ENCODE peak calls at places on chromosomes 2 and 18, in four cellular contexts. U is mammary epithelial cell; H is CD4-positive, CD25-positive, alpha-beta regulatory T cell; L is Panc1. V is an unnamed sample.

GRCh38 chr2:54597153-54597827 is 126.2 kb upstream of the EML6 start:
- DNase-seq in U (no peak), H (no peak), L (no peak), V (no peak)

GRCh38 chr2:17076535-17076934 is 410.9 kb upstream of the CYRIA start:
- DNase-seq in U (no peak), H (no peak), L (no peak), V (no peak)

GRCh38 chr2:161170917-161171594 is 10.8 kb downstream of the TANK start:
- DNase-seq in U (peak), H (no peak), L (no peak), V (no peak)

GRCh38 chr2:207142461-207142860 is 23.3 kb downstream of the KLF7 start:
- DNase-seq in U (no peak), H (peak), L (no peak), V (no peak)

GRCh38 chr2:235394278-235394828 is 99.5 kb upstream of the AGAP1 start:
- DNase-seq in U (peak), H (no peak), L (peak), V (peak)

GRCh38 chr2:176128172-176129012 is 1.1 kb upstream of the HOXD8 start:
- DNase-seq in U (no peak), H (no peak), L (no peak), V (no peak)

GRCh38 chr18:11096411-11096810 is 53.0 kb downstream of the PIEZO2 start:
- DNase-seq in U (no peak), H (no peak), L (no peak), V (no peak)

GRCh38 chr2:199488772-199489400 is 31.1 kb upstream of the SATB2 start:
- DNase-seq in U (peak), H (no peak), L (no peak), V (peak)

GRCh38 chr2:208643145-208643544 is 236.6 kb downstream of the PTH2R start:
- DNase-seq in U (no peak), H (no peak), L (no peak), V (no peak)

GRCh38 chr2:134389331-134389835 is 135.5 kb downstream of the MGAT5 start:
- DNase-seq in U (no peak), H (no peak), L (no peak), V (no peak)

GRCh38 chr2:157572725-157573124 is 55.9 kb downstream of the ACVR1C start:
- DNase-seq in U (no peak), H (no peak), L (no peak), V (peak)

GRCh38 chr2:241030333-241030680 is 31.9 kb downstream of the SNED1 start:
- DNase-seq in U (no peak), H (no peak), L (no peak), V (no peak)

GRCh38 chr2:10448646-10449480 is 736 bp upstream of the ODC1 start:
- DNase-seq in U (peak), H (peak), L (no peak), V (peak)

DNA sequence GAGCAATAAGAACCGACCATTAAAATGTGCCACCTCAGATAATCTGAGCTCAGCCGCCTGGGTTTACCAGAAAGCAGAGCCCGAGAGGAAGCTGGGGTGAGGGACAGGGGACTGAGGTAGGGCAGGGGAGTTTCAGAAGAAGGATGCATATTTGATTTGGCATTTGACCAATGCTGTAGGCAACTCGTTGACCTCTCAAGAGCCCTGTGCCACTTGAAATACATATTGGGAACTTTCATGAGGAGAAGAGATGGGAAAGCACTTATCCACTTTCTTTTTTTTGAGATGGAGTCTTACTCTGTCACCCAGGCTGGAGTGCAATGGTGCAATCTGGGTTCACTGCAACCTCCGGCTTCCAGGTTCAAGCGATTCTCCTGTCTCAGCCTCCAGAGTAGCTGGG is 148.4 kb upstream of the SPRED2 start:
- DNase-seq in U (no peak), H (no peak), L (no peak), V (no peak)
- H3K27ac ChIP-seq in U (no peak), H (no peak), L (no peak), V (no peak)

DNA sequence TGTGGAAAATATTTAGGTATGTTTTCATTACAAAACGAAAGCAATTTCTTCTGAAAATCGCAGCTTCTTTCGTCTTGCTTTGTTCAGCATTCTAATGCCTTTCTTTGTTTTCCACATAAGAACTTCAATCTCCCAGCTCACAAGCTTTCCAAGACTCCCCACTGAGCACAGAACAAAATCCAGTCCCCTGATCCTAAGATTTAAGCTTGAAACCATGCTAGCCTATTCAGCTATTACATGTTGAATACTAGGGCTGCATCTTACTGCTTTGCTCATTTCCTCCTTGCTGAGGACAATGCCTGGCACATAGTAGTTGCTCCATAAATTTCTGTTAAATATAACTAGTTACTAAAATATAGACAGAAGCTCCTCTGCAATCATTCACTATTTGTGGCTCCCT is 160.6 kb downstream of the GALNT3 start:
- DNase-seq in U (no peak), H (no peak), L (no peak), V (no peak)
- H3K27ac ChIP-seq in U (no peak), H (no peak), L (no peak), V (no peak)

GRCh38 chr2:121362776-121363175 is 77.8 kb upstream of the TFCP2L1 start:
- DNase-seq in U (no peak), H (no peak), L (no peak), V (no peak)
- H3K27ac ChIP-seq in U (no peak), H (no peak), L (no peak), V (peak)

GRCh38 chr18:50982802-50983179 is 15.0 kb downstream of the ELAC1 start:
- DNase-seq in U (no peak), H (no peak), L (no peak), V (no peak)

GRCh38 chr18:50987261-50987660 is 19.4 kb downstream of the ELAC1 start:
- DNase-seq in U (no peak), H (no peak), L (no peak), V (no peak)

GRCh38 chr18:50989711-50990110 is 21.9 kb downstream of the ELAC1 start:
- DNase-seq in U (no peak), H (no peak), L (no peak), V (no peak)

GRCh38 chr18:50982086-50982801 is 14.4 kb downstream of the ELAC1 start:
- DNase-seq in U (no peak), H (no peak), L (no peak), V (no peak)

DNA sequence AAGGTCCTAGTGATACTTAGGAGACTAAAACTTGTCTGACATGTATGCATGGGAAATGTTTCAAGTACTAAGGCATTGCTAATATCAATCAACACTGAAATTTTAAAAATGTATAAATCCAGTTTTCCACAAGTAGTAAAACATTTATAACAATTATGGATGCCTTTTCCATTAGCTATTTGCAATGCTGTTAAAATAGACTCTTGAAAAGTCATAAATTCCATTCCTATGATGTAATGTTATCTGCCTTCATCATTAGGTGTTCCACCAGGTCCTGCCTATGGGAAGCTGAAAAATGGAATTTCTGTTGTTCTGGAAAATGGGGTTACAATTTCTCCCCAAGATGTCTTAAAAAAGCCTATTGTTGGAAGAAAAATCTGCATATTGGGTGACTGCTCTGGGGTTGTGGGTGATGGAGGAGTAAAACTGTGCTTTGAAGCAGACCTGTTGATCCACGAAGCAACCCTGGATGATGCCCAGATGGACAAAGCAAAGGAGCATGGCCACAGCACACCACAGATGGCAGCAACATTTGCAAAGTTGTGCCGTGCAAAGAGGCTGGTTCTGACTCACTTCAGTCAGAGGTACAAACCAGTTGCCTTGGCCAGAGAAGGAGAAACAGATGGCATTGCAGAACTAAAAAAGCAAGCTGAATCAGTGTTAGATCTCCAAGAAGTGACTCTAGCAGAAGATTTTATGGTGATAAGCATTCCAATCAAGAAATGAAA is 18.7 kb downstream of the ELAC1 start:
- DNase-seq in U (no peak), H (no peak), L (no peak), V (peak)
- H3K27ac ChIP-seq in U (no peak), H (no peak), L (no peak), V (no peak)

GRCh38 chr2:96866586-96866985 is 3.3 kb downstream of the SEMA4C start:
- DNase-seq in U (no peak), H (no peak), L (no peak), V (no peak)
- H3K27ac ChIP-seq in U (no peak), H (no peak), L (no peak), V (no peak)

DNA sequence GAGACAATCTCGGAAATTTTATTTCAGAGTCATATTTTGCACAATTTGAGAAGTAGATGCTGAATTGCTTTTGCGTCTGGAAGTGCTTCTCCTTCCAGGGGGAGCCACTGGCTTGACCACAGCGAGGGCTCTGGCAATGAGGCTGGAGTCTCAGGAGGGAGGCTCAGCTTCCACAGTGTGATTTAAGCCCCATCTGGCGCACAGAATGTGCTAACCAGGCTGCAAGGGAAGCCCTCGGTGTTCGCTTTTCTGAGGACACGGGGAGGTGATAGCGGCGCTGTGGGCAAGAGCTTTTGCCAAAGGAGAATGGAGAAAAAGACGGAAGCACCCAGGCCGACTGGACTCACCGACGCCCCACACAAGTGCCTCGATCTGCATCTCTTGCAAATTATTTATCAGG is 52.4 kb downstream of the ADI1 start:
- DNase-seq in U (no peak), H (no peak), L (no peak), V (no peak)
- H3K27ac ChIP-seq in U (no peak), H (no peak), L (no peak), V (no peak)

GRCh38 chr2:46555011-46555410 is 75.6 kb downstream of the TMEM247 start:
- DNase-seq in U (no peak), H (peak), L (no peak), V (peak)
- H3K27ac ChIP-seq in U (no peak), H (no peak), L (no peak), V (no peak)

GRCh38 chr2:237717366-237718276 is 81.0 kb upstream of the RBM44 start:
- DNase-seq in U (peak), H (no peak), L (no peak), V (no peak)

GRCh38 chr2:237718277-237718634 is 80.3 kb upstream of the RBM44 start:
- DNase-seq in U (no peak), H (no peak), L (no peak), V (no peak)

GRCh38 chr2:237714690-237715458 is 83.7 kb upstream of the RBM44 start:
- DNase-seq in U (no peak), H (no peak), L (no peak), V (peak)

GRCh38 chr2:237712477-237713377 is 85.3 kb downstream of the LRRFIP1 start:
- DNase-seq in U (no peak), H (no peak), L (no peak), V (no peak)

DNA sequence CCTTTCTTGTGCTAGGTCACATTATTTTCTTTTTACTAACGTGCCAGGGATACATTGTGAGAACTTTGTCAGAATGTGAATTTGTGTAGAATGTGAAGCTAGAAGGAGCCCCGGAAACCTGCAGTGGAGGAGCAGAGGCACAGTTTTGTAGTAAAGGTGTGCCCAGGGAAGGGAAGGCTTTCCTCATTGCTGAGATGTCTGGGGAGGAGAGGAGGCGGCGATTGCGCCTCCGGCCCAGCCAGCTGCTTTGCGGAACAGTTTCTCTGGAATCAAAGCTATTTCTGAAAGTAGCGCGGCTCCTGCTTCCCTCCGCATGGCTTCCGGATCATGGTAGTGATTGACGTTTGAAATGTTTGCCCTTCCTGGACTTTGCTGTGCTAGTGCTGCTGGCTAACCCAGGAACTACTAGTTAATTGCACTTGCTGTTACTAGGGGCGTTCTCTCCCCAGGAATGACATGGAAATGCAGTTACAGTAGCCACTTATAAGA is 83.1 kb upstream of the RBM44 start:
- DNase-seq in U (no peak), H (no peak), L (no peak), V (no peak)
- H3K27ac ChIP-seq in U (no peak), H (no peak), L (peak), V (no peak)